ENCODE peak calls at places on chromosomes 11 and 22, in seven cellular contexts. B is tibial artery, P is fibroblast of lung, Q is neural progenitor cell, L is fibroblast of pulmonary artery, H is choroid plexus epithelial cell, I is Panc1. S is an unnamed sample.

GRCh38 chr11:96464695-96465307 is 75.0 kb downstream of the JRKL start:
- DNase-seq in B (no peak), P (peak), Q (peak), L (peak), H (peak), I (peak), S (no peak)

GRCh38 chr22:39349506-39349966 is 255 bp upstream of the SYNGR1 start:
- DNase-seq in B (no peak), P (no peak), Q (peak), L (no peak), H (no peak), I (no peak), S (peak)

GRCh38 chr22:45942787-45943493 is 34.0 kb downstream of the WNT7B start:
- DNase-seq in B (no peak), P (no peak), Q (no peak), L (no peak), H (no peak), I (no peak), S (no peak)

GRCh38 chr11:58626915-58627483 is 4.5 kb downstream of the CNTF start:
- DNase-seq in B (no peak), P (peak), Q (no peak), L (peak), H (peak), I (no peak), S (no peak)

GRCh38 chr11:31397239-31397834 is 27.7 kb downstream of the DNAJC24 start:
- DNase-seq in B (no peak), P (peak), Q (peak), L (peak), H (peak), I (no peak), S (no peak)

GRCh38 chr11:68398870-68399865 is 61.4 kb upstream of the PPP6R3 start:
- DNase-seq in B (peak), P (no peak), Q (no peak), L (peak), H (no peak), I (no peak), S (no peak)

GRCh38 chr11:11793073-11793472 is 48.7 kb upstream of the USP47 start:
- DNase-seq in B (no peak), P (no peak), Q (no peak), L (no peak), H (no peak), I (no peak), S (no peak)

GRCh38 chr11:41578421-41579047 is 119.1 kb upstream of the LRRC4C start:
- DNase-seq in B (no peak), P (no peak), Q (no peak), L (no peak), H (no peak), I (no peak), S (no peak)

GRCh38 chr11:3803726-3804510 is 4.4 kb upstream of the PGAP2 start:
- DNase-seq in B (no peak), P (no peak), Q (no peak), L (no peak), H (no peak), I (no peak), S (no peak)

GRCh38 chr11:102763440-102763839 is 17.0 kb downstream of the MMP10 start:
- DNase-seq in B (no peak), P (no peak), Q (no peak), L (no peak), H (no peak), I (no peak), S (no peak)

GRCh38 chr11:43646767-43647166 is 33.8 kb upstream of the HSD17B12 start:
- DNase-seq in B (no peak), P (no peak), Q (no peak), L (no peak), H (no peak), I (no peak), S (no peak)

GRCh38 chr11:43639920-43640319 is 40.6 kb upstream of the HSD17B12 start:
- DNase-seq in B (no peak), P (no peak), Q (no peak), L (no peak), H (no peak), I (no peak), S (no peak)

GRCh38 chr11:43644626-43645299 is 35.8 kb upstream of the HSD17B12 start:
- DNase-seq in B (no peak), P (peak), Q (no peak), L (peak), H (peak), I (no peak), S (no peak)

GRCh38 chr11:43648888-43649287 is 31.6 kb upstream of the HSD17B12 start:
- DNase-seq in B (no peak), P (no peak), Q (no peak), L (no peak), H (no peak), I (no peak), S (no peak)

DNA sequence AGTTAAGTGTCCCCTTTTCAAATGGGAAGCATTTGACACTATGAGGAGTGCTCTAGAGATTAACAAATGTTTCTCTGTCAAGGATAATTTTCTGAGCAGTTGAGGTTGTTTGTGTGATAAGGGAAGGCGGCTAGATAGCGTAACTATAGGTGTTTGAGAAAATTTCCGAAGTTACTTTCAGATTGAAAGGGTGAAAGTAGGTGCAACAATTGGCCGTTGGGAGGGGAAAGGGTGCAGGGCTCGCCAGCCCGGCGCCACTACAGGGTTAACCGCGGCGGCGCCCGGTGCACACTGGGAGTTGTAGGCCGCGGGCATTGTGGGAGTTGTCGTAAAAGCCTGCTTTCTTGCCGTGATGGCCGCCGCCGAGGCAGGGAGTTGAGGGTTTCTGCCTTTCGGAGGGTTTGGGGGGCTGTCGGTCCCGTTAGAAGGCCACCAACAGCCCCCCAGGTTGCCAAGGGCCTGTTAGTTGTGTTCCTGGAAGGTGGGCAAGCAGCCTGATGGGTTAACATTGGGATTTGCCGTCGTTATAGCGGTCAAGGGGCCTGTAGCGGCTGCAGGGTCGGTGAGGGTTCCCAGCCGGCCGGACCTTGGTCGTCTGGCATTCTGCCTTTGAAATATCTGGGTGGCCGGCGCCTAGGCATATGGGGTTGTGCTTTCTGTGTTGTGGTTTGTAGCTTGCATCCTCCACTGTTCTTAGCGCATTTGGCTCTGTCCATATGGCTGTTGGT is 36.5 kb upstream of the HSD17B12 start:
- DNase-seq in B (peak), P (peak), Q (peak), L (peak), H (peak), I (no peak), S (peak)
- TF ChIP-seq CTCF in B (no peak), P (no peak), Q (no peak), L (no peak), H (no peak), I (no peak), S (no peak)

GRCh38 chr22:42991010-42991651 is 23.8 kb downstream of the PACSIN2 start:
- DNase-seq in B (no peak), P (peak), Q (no peak), L (peak), H (peak), I (no peak), S (no peak)

GRCh38 chr22:42993651-42994275 is 21.2 kb downstream of the PACSIN2 start:
- DNase-seq in B (no peak), P (peak), Q (no peak), L (peak), H (peak), I (no peak), S (no peak)

GRCh38 chr22:42992092-42992491 is 22.9 kb downstream of the PACSIN2 start:
- DNase-seq in B (no peak), P (no peak), Q (no peak), L (no peak), H (no peak), I (no peak), S (no peak)

GRCh38 chr22:42992886-42993479 is 22.0 kb downstream of the PACSIN2 start:
- DNase-seq in B (no peak), P (no peak), Q (no peak), L (no peak), H (no peak), I (no peak), S (no peak)

GRCh38 chr22:42990131-42990838 is 24.7 kb downstream of the PACSIN2 start:
- DNase-seq in B (no peak), P (peak), Q (peak), L (peak), H (peak), I (peak), S (no peak)
- TF ChIP-seq CTCF in B (peak), P (peak), Q (peak), L (peak), H (peak), I (no peak), S (no peak)

GRCh38 chr11:65431452-65432132 is 9.0 kb downstream of the NEAT1 start:
- DNase-seq in B (peak), P (peak), Q (no peak), L (peak), H (peak), I (no peak), S (no peak)

GRCh38 chr11:65434057-65434666 is 11.6 kb downstream of the NEAT1 start:
- DNase-seq in B (no peak), P (peak), Q (no peak), L (peak), H (peak), I (no peak), S (no peak)

GRCh38 chr11:65433657-65434056 is 11.1 kb downstream of the NEAT1 start:
- DNase-seq in B (no peak), P (no peak), Q (no peak), L (peak), H (peak), I (no peak), S (no peak)

GRCh38 chr11:65432133-65432650 is 9.6 kb downstream of the NEAT1 start:
- DNase-seq in B (no peak), P (peak), Q (no peak), L (peak), H (peak), I (no peak), S (no peak)

GRCh38 chr11:65432686-65433582 is 10.3 kb downstream of the NEAT1 start:
- DNase-seq in B (no peak), P (peak), Q (no peak), L (peak), H (peak), I (no peak), S (no peak)
- TF ChIP-seq CTCF in B (peak), P (no peak), Q (peak), L (peak), H (no peak), I (peak), S (no peak)

GRCh38 chr22:35727436-35727835 is 9.8 kb downstream of the APOL5 start:
- DNase-seq in B (no peak), P (peak), Q (no peak), L (peak), H (no peak), I (no peak), S (no peak)

GRCh38 chr22:35728639-35729308 is 11.1 kb downstream of the APOL5 start:
- DNase-seq in B (no peak), P (no peak), Q (no peak), L (no peak), H (no peak), I (no peak), S (no peak)

GRCh38 chr22:35726933-35727332 is 9.3 kb downstream of the APOL5 start:
- DNase-seq in B (no peak), P (no peak), Q (no peak), L (no peak), H (no peak), I (no peak), S (no peak)

GRCh38 chr22:35725521-35725920 is 7.8 kb downstream of the APOL5 start:
- DNase-seq in B (no peak), P (no peak), Q (no peak), L (no peak), H (no peak), I (no peak), S (no peak)

GRCh38 chr22:35726398-35726797 is 8.7 kb downstream of the APOL5 start:
- DNase-seq in B (no peak), P (no peak), Q (no peak), L (no peak), H (no peak), I (no peak), S (no peak)
- TF ChIP-seq CTCF in B (no peak), P (no peak), Q (no peak), L (no peak), H (no peak), I (no peak), S (no peak)

S was measured in activated B cell treated with CpG ODN at 0.5 μM for 24 hours.